ENCODE peak calls at places on chromosomes 13 and 19, in four cellular contexts. T, I, V and P are unnamed samples.

GRCh38 chr13:39776439-39776838 is 121.0 kb downstream of the COG6 start:
- DNase-seq in I (no peak), V (peak), T (no peak), P (peak)

GRCh38 chr19:49896863-49897621 is at the start of gene IL4I1:
- DNase-seq in T (no peak), I (no peak), V (no peak), P (peak)

GRCh38 chr19:3533020-3533408 is 6.0 kb upstream of the TEKTIP1 start:
- DNase-seq in I (no peak), V (no peak), T (no peak), P (no peak)

GRCh38 chr13:45658586-45659235 is 43.2 kb upstream of the ERICH6B start:
- DNase-seq in I (no peak), V (peak), T (no peak), P (no peak)

GRCh38 chr19:2461751-2462634 is 5.2 kb upstream of the LMNB2 start:
- DNase-seq in T (peak), I (peak), V (no peak), P (peak)

GRCh38 chr13:80873589-80873988 is 532.7 kb upstream of the SPRY2 start:
- DNase-seq in T (no peak), V (no peak), I (no peak), P (peak)

GRCh38 chr13:21696865-21697448 is 26.1 kb downstream of the FGF9 start:
- DNase-seq in I (no peak), V (no peak), T (no peak), P (no peak)

GRCh38 chr19:40689339-40690049 is 957 bp downstream of the NUMBL start:
- DNase-seq in V (no peak), I (no peak), T (peak), P (peak)

GRCh38 chr19:39531834-39532232 is 819 bp downstream of the EID2B start:
- DNase-seq in V (no peak), T (no peak), I (no peak), P (no peak)

GRCh38 chr13:52156724-52157251 is 2.6 kb downstream of the NEK3 start:
- DNase-seq in T (no peak), V (no peak), I (no peak), P (no peak)

GRCh38 chr13:46896346-46897138 is at the start of gene HTR2A:
- DNase-seq in T (no peak), I (no peak), V (no peak), P (peak)

GRCh38 chr19:6150289-6150688 is 14.8 kb downstream of the ACSBG2 start:
- DNase-seq in T (no peak), V (no peak), I (no peak), P (no peak)

GRCh38 chr19:35828694-35829301 is 16.2 kb upstream of the PRODH2 start:
- DNase-seq in V (no peak), I (peak), T (peak), P (peak)

GRCh38 chr13:110874508-110874960 is 40.3 kb downstream of the ANKRD10 start:
- DNase-seq in V (no peak), T (peak), I (peak), P (peak)

GRCh38 chr13:99659234-99659633 is 158.0 kb downstream of the TM9SF2 start:
- DNase-seq in V (no peak), T (no peak), I (no peak), P (no peak)

GRCh38 chr19:16301999-16302694 is 22.5 kb upstream of the KLF2 start:
- DNase-seq in T (no peak), V (no peak), I (no peak), P (no peak)

GRCh38 chr19:49676136-49676689 is 858 bp upstream of the PRMT1 start:
- DNase-seq in T (peak), I (peak), V (peak), P (peak)

GRCh38 chr19:1061987-1062386 is 5.0 kb upstream of the ARHGAP45 start:
- DNase-seq in I (no peak), V (no peak), T (no peak), P (no peak)

GRCh38 chr19:42277821-42278809 is 9.1 kb downstream of the CIC start:
- DNase-seq in T (no peak), I (peak), V (no peak), P (no peak)

GRCh38 chr19:35750167-35750566 is 1.8 kb downstream of the LIN37 start:
- DNase-seq in T (no peak), I (no peak), V (no peak), P (no peak)

GRCh38 chr13:95644611-95645052 is at the start of gene DZIP1:
- DNase-seq in V (no peak), T (peak), I (peak), P (peak)

GRCh38 chr19:3507371-3508120 is 1.4 kb downstream of the FZR1 start:
- DNase-seq in T (no peak), V (no peak), I (peak), P (peak)

GRCh38 chr19:1858412-1859081 is 4.8 kb downstream of the KLF16 start:
- DNase-seq in T (no peak), I (no peak), V (no peak), P (peak)

GRCh38 chr13:26280822-26281221 is 26.9 kb downstream of the CDK8 start:
- DNase-seq in T (no peak), I (no peak), V (no peak), P (no peak)

GRCh38 chr13:106455190-106455589 is 80.3 kb downstream of the EFNB2 start:
- DNase-seq in V (no peak), T (no peak), I (no peak), P (no peak)

GRCh38 chr13:54975676-54976075 is 1947.1 kb downstream of the OLFM4 start:
- DNase-seq in T (no peak), I (no peak), V (no peak), P (no peak)

GRCh38 chr19:39788244-39788643 is 9.6 kb downstream of the LEUTX start:
- DNase-seq in V (no peak), T (no peak), I (no peak), P (no peak)

GRCh38 chr19:5578094-5578846 is 10.5 kb upstream of the TINCR start:
- DNase-seq in V (no peak), I (peak), T (peak), P (peak)

GRCh38 chr13:26541678-26542553 is 15.6 kb upstream of the WASF3 start:
- DNase-seq in I (no peak), V (no peak), T (no peak), P (no peak)

GRCh38 chr19:47112166-47112663 is 1.4 kb downstream of the ZC3H4 start:
- DNase-seq in V (no peak), T (peak), I (peak), P (peak)

GRCh38 chr19:51027126-51027806 is 850 bp upstream of the KLK11 start:
- DNase-seq in T (no peak), I (no peak), V (no peak), P (no peak)

GRCh38 chr19:14517840-14518505 is at the start of gene DNAJB1:
- DNase-seq in T (peak), I (no peak), V (no peak), P (peak)

GRCh38 chr13:37599509-37599908 is 941 bp upstream of the POSTN start:
- DNase-seq in T (no peak), V (no peak), I (no peak), P (no peak)

GRCh38 chr13:37608750-37609339 is 10.3 kb upstream of the POSTN start:
- DNase-seq in I (no peak), V (no peak), T (no peak), P (no peak)

GRCh38 chr13:37598572-37598971 is at the start of gene POSTN:
- DNase-seq in V (no peak), I (no peak), T (no peak), P (no peak)

GRCh38 chr13:37597477-37597876 is 1.1 kb downstream of the POSTN start:
- DNase-seq in T (no peak), I (no peak), V (no peak), P (no peak)

DNA sequence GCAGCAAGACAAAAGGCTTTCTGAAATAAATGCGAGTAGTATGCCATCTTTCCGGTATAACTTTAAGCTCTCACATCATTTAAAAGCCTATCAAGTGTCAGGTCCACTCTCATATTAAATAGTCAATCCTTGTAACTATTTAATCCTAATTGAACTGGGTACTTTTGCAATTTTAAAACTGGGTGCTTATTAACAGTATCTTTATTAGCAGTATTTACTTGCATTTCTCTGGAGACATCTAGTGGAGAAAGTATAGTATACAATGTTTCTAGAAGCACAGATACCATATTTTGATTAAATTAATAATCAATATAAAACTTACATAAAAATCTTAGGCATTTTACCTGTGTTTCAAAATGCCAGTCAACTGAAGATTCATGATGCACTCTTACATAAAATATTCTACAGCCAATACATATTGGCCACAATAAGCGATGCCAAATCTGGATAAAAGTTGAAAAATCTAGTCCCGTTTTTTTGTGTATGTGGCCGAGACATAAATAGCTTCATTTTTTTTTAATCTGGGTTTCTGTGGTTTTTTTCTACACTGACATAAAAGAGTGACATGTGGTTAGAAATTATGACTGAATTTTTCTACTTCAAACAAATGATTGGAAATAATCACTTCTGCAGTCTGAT is 4.3 kb upstream of the POSTN start:
- DNase-seq in I (no peak), V (no peak), T (no peak), P (no peak)
- TF ChIP-seq CTCF in I (peak), V (peak), T (peak), P (peak)

GRCh38 chr13:20191902-20192469 is 752 bp downstream of the GJB2 start:
- DNase-seq in I (peak), T (no peak), V (no peak), P (peak)

GRCh38 chr13:20191311-20191901 is 1.3 kb downstream of the GJB2 start:
- DNase-seq in I (no peak), T (no peak), V (no peak), P (no peak)

GRCh38 chr13:20186771-20187170 is 6.0 kb downstream of the GJB2 start:
- DNase-seq in V (no peak), T (no peak), I (no peak), P (no peak)

GRCh38 chr13:20190481-20191310 is 2.0 kb downstream of the GJB2 start:
- DNase-seq in V (peak), T (no peak), I (no peak), P (no peak)

DNA sequence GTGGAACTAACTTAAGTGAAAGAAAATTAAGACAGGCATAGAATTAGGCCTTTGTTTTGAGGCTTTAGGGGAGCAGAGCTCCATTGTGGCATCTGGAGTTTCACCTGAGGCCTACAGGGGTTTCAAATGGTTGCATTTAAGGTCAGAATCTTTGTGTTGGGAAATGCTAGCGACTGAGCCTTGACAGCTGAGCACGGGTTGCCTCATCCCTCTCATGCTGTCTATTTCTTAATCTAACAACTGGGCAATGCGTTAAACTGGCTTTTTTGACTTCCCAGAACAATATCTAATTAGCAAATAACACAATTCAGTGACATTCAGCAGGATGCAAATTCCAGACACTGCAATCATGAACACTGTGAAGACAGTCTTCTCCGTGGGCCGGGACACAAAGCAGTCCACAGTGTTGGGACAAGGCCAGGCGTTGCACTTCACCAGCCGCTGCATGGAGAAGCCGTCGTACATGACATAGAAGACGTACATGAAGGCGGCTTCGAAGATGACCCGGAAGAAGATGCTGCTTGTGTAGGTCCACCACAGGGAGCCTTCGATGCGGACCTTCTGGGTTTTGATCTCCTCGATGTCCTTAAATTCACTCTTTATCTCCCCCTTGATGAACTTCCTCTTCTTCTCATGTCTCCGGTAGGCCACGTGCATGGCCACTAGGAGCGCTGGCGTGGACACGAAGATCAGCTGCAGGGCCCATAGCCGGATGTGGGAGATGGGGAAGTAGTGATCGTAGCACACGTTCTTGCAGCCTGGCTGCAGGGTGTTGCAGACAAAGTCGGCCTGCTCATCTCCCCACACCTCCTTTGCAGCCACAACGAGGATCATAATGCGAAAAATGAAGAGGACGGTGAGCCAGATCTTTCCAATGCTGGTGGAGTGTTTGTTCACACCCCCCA is 3.8 kb downstream of the GJB2 start:
- DNase-seq in T (no peak), V (no peak), I (peak), P (peak)
- TF ChIP-seq CTCF in T (no peak), V (no peak), I (peak), P (peak)

DNA sequence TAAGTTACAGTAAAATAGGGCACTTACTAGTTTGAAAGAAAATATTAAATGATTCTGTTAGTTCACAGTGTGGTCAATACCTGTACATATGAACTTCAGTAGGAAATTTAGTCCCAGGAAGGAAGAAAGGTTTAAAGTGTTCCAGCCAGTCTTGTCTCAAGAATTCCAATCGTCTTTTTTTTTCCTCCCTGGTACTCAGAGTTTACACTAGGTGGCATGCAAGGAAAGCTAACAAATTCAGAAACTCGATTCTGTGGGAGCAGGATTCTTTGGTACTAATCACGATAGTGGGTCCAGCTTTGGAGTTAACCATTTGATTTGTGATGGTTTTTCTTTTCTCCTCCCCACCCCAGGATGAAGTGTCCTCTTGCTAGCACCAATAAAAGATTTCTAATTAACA is 43.6 kb downstream of the POLR1D start:
- DNase-seq in I (no peak), T (no peak), V (no peak), P (no peak)
- TF ChIP-seq CTCF in I (peak), T (peak), V (peak), P (no peak)

GRCh38 chr19:58545286-58546068 is 1.6 kb downstream of the TRIM28 start:
- DNase-seq in T (no peak), I (no peak), V (no peak), P (no peak)

GRCh38 chr19:58544591-58545285 is 874 bp downstream of the TRIM28 start:
- DNase-seq in V (no peak), T (peak), I (peak), P (peak)

GRCh38 chr19:58546131-58546530 is 2.3 kb downstream of the TRIM28 start:
- DNase-seq in I (no peak), V (no peak), T (no peak), P (no peak)

GRCh38 chr19:58547323-58548312 is 3.8 kb downstream of the TRIM28 start:
- DNase-seq in I (no peak), V (no peak), T (no peak), P (no peak)

GRCh38 chr19:58543826-58544590 is at the start of gene TRIM28:
- DNase-seq in I (peak), V (peak), T (peak), P (peak)
- TF ChIP-seq CTCF in I (no peak), V (no peak), T (no peak), P (no peak)

DNA sequence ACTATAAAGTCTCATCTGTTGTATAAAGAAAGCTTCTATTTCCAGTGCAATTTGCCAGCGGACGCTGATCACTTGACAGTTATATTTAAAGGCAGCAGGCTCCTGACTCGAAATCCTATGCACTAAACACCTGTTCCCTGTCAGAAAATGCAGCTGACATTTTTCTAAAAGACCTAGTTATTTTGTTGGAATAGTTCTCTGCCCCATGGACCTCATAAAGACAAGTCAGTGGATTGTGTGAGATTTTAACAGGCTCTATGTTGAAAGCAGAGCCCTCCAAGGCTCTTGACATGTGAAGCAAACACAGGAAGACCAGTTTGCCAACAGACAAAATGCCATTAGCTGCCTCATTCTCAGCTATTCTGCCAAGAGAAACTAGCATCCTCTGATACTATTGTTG is 304.7 kb upstream of the KLF12 start:
- DNase-seq in I (no peak), V (no peak), T (no peak), P (no peak)
- TF ChIP-seq CTCF in I (no peak), V (no peak), T (no peak), P (no peak)

DNA sequence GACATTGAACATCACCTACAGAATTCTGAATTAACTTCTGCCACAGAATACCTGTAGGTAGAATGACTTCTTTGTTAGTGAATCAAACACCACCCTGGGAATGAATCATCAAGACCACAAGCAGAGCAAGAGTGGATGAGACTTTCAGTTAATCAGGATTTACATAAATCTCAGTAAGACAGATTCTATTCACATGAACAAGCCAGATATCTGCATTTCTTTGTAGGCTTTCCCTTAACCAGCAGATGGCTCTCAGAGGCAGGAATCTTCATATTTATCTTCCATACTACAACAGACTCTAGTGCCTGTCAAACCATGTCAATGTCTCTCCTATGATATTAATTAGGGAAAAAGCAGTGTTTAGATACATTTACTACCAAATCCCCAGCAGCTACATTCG is 412.1 kb downstream of the KLF12 start:
- DNase-seq in V (no peak), I (no peak), T (no peak), P (peak)
- TF ChIP-seq CTCF in V (peak), I (peak), T (peak), P (no peak)

GRCh38 chr13:76043882-76044281 is 407.8 kb downstream of the LMO7 start:
- DNase-seq in V (no peak), I (no peak), T (no peak), P (no peak)
- TF ChIP-seq CTCF in V (no peak), I (no peak), T (no peak), P (no peak)